ENCODE peak calls at places on chromosome 3, in six cellular contexts. B is HFF-Myc; U is EL; L is activated CD4-positive, alpha-beta T cell treated with anti-CD3 and anti-CD28 coated beads, Interleukin-2, amount 50 U/mL, for 24 hours; P is stimulated activated CD4-positive, alpha-beta T cell treated with anti-CD3 and anti-CD28 coated beads, Interleukin-1b, Interleukin-23, amount 100 ng/mL, for 24 hours; W is GM23338. Y is an unnamed sample.

GRCh38 chr3:10292505-10293419 is at the start of gene GHRL:
- DNase-seq in U (no peak), B (no peak), L (no peak), W (no peak), P (no peak), Y (no peak)

GRCh38 chr3:172844428-172844827 is 93.9 kb downstream of the ECT2 start:
- DNase-seq in U (no peak), W (no peak), P (no peak), L (no peak), B (no peak), Y (no peak)

GRCh38 chr3:46711305-46711704 is 6.4 kb downstream of the PRSS50 start:
- DNase-seq in U (no peak), L (no peak), W (no peak), B (no peak), P (no peak), Y (peak)

GRCh38 chr3:80537680-80538079 is 769.9 kb upstream of the ROBO1 start:
- DNase-seq in W (no peak), U (no peak), P (no peak), L (no peak), B (no peak), Y (no peak)

GRCh38 chr3:63753567-63753966 is 65.5 kb upstream of the C3orf49 start:
- DNase-seq in U (peak), B (no peak), W (peak), P (no peak), L (no peak), Y (no peak)

GRCh38 chr3:107810195-107811071 is 280.4 kb downstream of the CD47 start:
- DNase-seq in W (no peak), P (no peak), B (no peak), U (peak), L (no peak), Y (no peak)

GRCh38 chr3:57006048-57006709 is 54.3 kb upstream of the SPATA12 start:
- DNase-seq in W (peak), B (no peak), L (no peak), U (no peak), P (no peak), Y (no peak)

GRCh38 chr3:151051533-151051932 is 33.9 kb upstream of the MED12L start:
- DNase-seq in B (no peak), U (no peak), P (no peak), W (no peak), L (no peak), Y (no peak)

GRCh38 chr3:57331078-57331477 is 38.6 kb upstream of the ASB14 start:
- DNase-seq in W (peak), P (no peak), U (no peak), B (no peak), L (no peak), Y (no peak)

GRCh38 chr3:10223676-10224639 is 24.3 kb upstream of the TATDN2 start:
- DNase-seq in P (no peak), B (no peak), L (no peak), U (no peak), W (no peak), Y (no peak)

GRCh38 chr3:68256635-68257034 is 602.2 kb upstream of the SUCLG2 start:
- DNase-seq in B (no peak), U (no peak), L (no peak), P (no peak), W (peak), Y (no peak)

GRCh38 chr3:47128110-47128509 is 35.8 kb downstream of the SETD2 start:
- DNase-seq in P (no peak), W (no peak), U (no peak), B (no peak), L (no peak), Y (no peak)

GRCh38 chr3:46664971-46665762 is 28.3 kb downstream of the ALS2CL start:
- DNase-seq in B (no peak), P (no peak), L (no peak), U (no peak), W (no peak), Y (no peak)

GRCh38 chr3:106508331-106508893 is 639.6 kb upstream of the CBLB start:
- DNase-seq in L (no peak), P (no peak), U (no peak), B (no peak), W (no peak), Y (no peak)

GRCh38 chr3:123779646-123780231 is 104.4 kb downstream of the MYLK start:
- DNase-seq in L (no peak), P (no peak), U (no peak), B (no peak), W (no peak), Y (no peak)

GRCh38 chr3:73637042-73637441 is 12.3 kb upstream of the PDZRN3 start:
- DNase-seq in U (peak), W (no peak), B (no peak), L (no peak), P (no peak), Y (no peak)

GRCh38 chr3:189572249-189572648 is 58.9 kb upstream of the TP63 start:
- DNase-seq in L (no peak), P (no peak), U (peak), W (no peak), B (no peak), Y (no peak)